ENCODE peak calls at places on chromosome 14, in four cellular contexts. P is progenitor cell of endocrine pancreas, E is colonic mucosa, J is H9. T is an unnamed sample.

GRCh38 chr14:41235466-41235865 is 371.2 kb upstream of the LRFN5 start:
- DNase-seq in J (no peak), E (no peak), P (no peak), T (no peak)

GRCh38 chr14:81710232-81710845 is 176.7 kb upstream of the SEL1L start:
- DNase-seq in J (no peak), P (peak; percentile 16), E (no peak), T (peak; percentile 33)

GRCh38 chr14:74886001-74886400 is 4.3 kb downstream of the DLST start:
- DNase-seq in J (peak; percentile 73), P (no peak), E (no peak), T (no peak)

GRCh38 chr14:101601603-101602465 is 40.5 kb downstream of the DIO3 start:
- DNase-seq in E (no peak), J (no peak), P (no peak), T (no peak)

GRCh38 chr14:36820111-36820709 is 158.6 kb downstream of the PAX9 start:
- DNase-seq in J (no peak), E (no peak), P (no peak), T (no peak)

GRCh38 chr14:74570696-74571095 is 41.3 kb downstream of the LTBP2 start:
- DNase-seq in P (no peak), E (no peak), J (no peak), T (no peak)

GRCh38 chr14:78721756-78722455 is 551.7 kb downstream of the NRXN3 start:
- DNase-seq in E (no peak), P (no peak), J (no peak), T (no peak)

GRCh38 chr14:79437951-79438350 is 773.4 kb downstream of the DIO2 start:
- DNase-seq in P (no peak), J (no peak), E (no peak), T (no peak)

GRCh38 chr14:87049886-87050820 is 942.8 kb downstream of the GALC start:
- DNase-seq in P (no peak), J (peak; percentile 54), E (no peak), T (peak; percentile 69)

GRCh38 chr14:62546862-62547474 is 498.3 kb downstream of the KCNH5 start:
- DNase-seq in E (no peak), P (no peak), J (peak; percentile 42), T (no peak)

GRCh38 chr14:89607453-89607852 is 190.4 kb upstream of the FOXN3 start:
- DNase-seq in P (no peak), J (no peak), E (no peak), T (no peak)

GRCh38 chr14:105314287-105315185 is at the start of gene PACS2:
- DNase-seq in J (peak; percentile 64), P (peak; percentile 70), E (peak; percentile 69), T (peak; percentile 83)

GRCh38 chr14:92846162-92846897 is 52.2 kb downstream of the GOLGA5 start:
- DNase-seq in J (no peak), E (no peak), P (no peak), T (no peak)

GRCh38 chr14:71290960-71291466 is 383.8 kb downstream of the PCNX1 start:
- DNase-seq in P (no peak), E (peak; percentile 21), J (no peak), T (peak; percentile 15)

GRCh38 chr14:36988568-36988967 is 183.8 kb downstream of the SLC25A21 start:
- DNase-seq in J (no peak), P (no peak), E (no peak), T (no peak)

GRCh38 chr14:76467843-76468242 is 91.9 kb downstream of the ESRRB start:
- DNase-seq in E (no peak), P (no peak), J (no peak), T (no peak)

GRCh38 chr14:76472199-76472723 is 96.3 kb downstream of the ESRRB start:
- DNase-seq in P (no peak), E (no peak), J (no peak), T (no peak)

DNA sequence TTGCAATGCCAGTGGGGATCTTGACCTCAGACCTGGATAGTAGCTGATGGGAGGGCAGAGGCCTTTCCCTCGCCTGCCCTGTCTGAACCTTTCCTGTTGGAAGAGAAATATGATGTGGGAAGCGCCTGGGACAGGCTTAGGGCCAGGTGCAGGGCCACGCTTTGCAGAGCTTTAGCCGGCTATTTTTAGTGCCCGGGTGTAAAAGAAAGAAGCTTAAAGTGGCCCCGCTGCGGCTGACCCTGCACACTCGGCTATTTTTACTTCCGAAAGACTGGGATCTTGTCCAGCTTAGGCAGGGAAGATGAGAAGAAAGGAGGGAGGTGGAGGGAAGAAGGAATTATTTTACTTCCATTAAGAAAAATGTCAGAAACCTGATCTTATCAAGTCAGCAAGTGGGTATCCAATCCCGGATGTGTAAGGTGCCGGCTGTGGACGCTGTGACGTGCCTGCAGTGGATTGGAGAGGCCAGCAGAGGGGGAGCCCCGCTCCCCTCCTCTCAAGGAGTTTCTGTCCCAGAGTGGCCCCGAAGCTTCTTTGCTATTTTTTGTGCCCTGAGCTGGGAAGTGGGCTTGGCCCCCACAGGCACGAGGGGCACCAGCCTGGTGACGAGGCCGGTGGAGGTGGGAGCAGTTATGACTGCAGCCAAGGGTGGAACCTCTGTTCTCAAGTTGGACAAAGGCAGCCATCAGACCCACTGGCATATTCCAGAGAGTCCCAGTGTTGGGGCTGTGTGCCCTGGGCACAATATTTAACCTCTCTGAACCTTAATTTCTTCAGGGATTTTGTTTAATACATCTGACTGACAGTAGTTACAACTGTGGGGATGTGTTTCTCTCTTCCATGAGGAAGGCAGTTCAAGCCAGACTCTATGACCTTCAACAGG is 97.7 kb downstream of the ESRRB start:
- DNase-seq in J (peak; percentile 57), P (no peak), E (no peak), T (no peak)
- TF ChIP-seq CTCF in J (peak; percentile 65), P (peak; percentile 35), E (no peak), T (no peak)

DNA sequence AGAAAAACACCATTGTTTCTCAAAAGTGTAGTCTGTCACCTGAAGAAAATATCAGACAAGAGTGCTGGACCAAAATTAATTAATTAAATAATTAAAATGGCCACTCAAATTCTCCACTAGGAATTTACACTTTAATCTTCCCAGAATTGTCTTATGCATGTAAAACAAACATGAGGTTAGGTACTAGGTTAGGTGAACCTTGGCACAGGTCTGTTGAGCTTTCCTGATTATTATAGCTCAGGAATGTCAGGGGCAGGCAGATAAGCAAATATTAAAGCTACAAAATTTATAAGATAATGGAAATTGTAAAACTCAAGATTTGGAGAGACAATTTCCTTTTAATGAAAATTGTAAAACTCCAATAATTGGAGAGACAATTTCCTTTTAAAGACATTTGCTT is 253.2 kb downstream of the BMP4 start:
- DNase-seq in P (no peak), E (no peak), J (no peak), T (no peak)
- TF ChIP-seq CTCF in P (no peak), E (no peak), J (no peak), T (no peak)

GRCh38 chr14:96304956-96305355 is 48.9 kb downstream of the BDKRB1 start:
- DNase-seq in J (peak; percentile 87), E (no peak), P (no peak), T (peak; percentile 6)
- TF ChIP-seq CTCF in J (peak; percentile 65), E (no peak), P (peak; percentile 43), T (no peak)

GRCh38 chr14:45990252-45990651 is 661.3 kb downstream of the RPL10L start:
- DNase-seq in E (no peak), J (no peak), P (no peak), T (no peak)
- TF ChIP-seq CTCF in E (no peak), J (peak; percentile 62), P (peak; percentile 48), T (peak; percentile 25)

T was measured in Calu3.